ENCODE peak calls at places on chromosomes 1 and 21, in eight cellular contexts. H, A, B, L, P, Y, S and D are unnamed samples.

GRCh38 chr21:44890338-44890931 is 16.9 kb upstream of the PTTG1IP start:
- ATAC-seq in Y (no peak), P (no peak), H (no peak), A (no peak), S (no peak), B (no peak), L (no peak), D (no peak)

GRCh38 chr1:200558866-200559459 is 61.6 kb downstream of the KIF14 start:
- ATAC-seq in A (no peak), B (peak; percentile 64), Y (no peak), L (no peak), P (peak; percentile 83), H (no peak), S (no peak), D (no peak)

GRCh38 chr1:15577691-15578090 is 7.2 kb downstream of the AGMAT start:
- ATAC-seq in L (no peak), Y (no peak), S (no peak), H (no peak), B (no peak), A (no peak), P (peak; percentile 52), D (no peak)

GRCh38 chr21:18498428-18498827 is 94.8 kb upstream of the TMPRSS15 start:
- ATAC-seq in S (no peak), A (no peak), P (no peak), B (no peak), Y (no peak), L (no peak), H (no peak), D (no peak)

GRCh38 chr1:86503477-86504129 is 34.9 kb downstream of the CLCA1 start:
- ATAC-seq in H (no peak), P (no peak), A (peak; percentile 64), S (no peak), B (peak; percentile 17), Y (peak; percentile 25), L (peak; percentile 80), D (no peak)

GRCh38 chr1:206839857-206840256 is 25.6 kb upstream of the IL20 start:
- ATAC-seq in A (no peak), H (no peak), L (no peak), Y (peak; percentile 63), B (no peak), S (no peak), P (no peak), D (no peak)

GRCh38 chr21:33578959-33579542 is 9.4 kb downstream of the DONSON start:
- ATAC-seq in L (no peak), B (peak; percentile 21), Y (no peak), A (no peak), S (no peak), P (peak; percentile 49), H (no peak), D (no peak)

GRCh38 chr1:84963021-84963420 is 33.9 kb downstream of the MCOLN2 start:
- ATAC-seq in Y (no peak), P (no peak), A (no peak), L (no peak), S (no peak), B (no peak), H (no peak), D (no peak)

GRCh38 chr1:201540846-201541735 is 2.2 kb downstream of the NAV1 start:
- ATAC-seq in H (no peak), B (no peak), A (no peak), P (no peak), L (no peak), S (no peak), Y (no peak), D (no peak)

GRCh38 chr1:45542591-45542990 is 8.0 kb upstream of the AKR1A1 start:
- ATAC-seq in Y (peak; percentile 72), L (no peak), A (peak; percentile 62), P (no peak), H (peak; percentile 73), S (no peak), B (no peak), D (no peak)

GRCh38 chr1:6126521-6127067 is 53.5 kb downstream of the CHD5 start:
- ATAC-seq in P (no peak), A (no peak), L (no peak), B (no peak), Y (no peak), H (no peak), S (no peak), D (no peak)

GRCh38 chr1:78141522-78142231 is 95.9 kb downstream of the GIPC2 start:
- ATAC-seq in P (no peak), A (no peak), Y (no peak), S (no peak), H (no peak), L (no peak), B (peak; percentile 37), D (no peak)

GRCh38 chr1:66750578-66750977 is 1.7 kb upstream of the DYNLT5 start:
- ATAC-seq in H (no peak), P (no peak), S (no peak), L (no peak), B (no peak), A (no peak), Y (no peak), D (no peak)

GRCh38 chr1:70041317-70042045 is 163.9 kb downstream of the LRRC40 start:
- ATAC-seq in Y (no peak), P (no peak), L (no peak), B (no peak), S (no peak), A (no peak), H (no peak), D (no peak)

DNA sequence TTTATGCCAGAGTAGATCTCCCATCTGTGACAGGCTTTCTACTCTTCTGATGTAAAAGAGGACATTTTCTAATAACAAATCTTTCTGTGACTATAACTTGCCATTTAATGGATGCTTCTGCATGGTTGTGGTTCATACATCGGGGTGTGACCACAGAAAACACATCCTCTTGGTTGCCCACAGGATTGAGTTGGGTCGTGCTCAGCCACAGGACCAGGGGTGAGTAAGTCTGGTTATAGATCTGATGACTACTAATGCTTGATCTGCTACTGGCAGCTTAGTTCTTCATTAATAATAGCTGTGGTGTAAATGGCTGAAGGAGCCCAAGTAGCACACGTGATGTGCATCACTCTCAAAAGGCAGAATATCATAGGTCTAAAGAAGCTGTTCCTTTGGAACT is 328.2 kb downstream of the RWDD3 start:
- ATAC-seq in S (no peak), L (no peak), P (no peak), B (no peak), Y (no peak), H (no peak), A (no peak), D (no peak)
- H3K27ac ChIP-seq in S (no peak overlapping the region), L (no peak overlapping the region), P (no peak overlapping the region), B (no peak overlapping the region), Y (no peak overlapping the region), H (no peak overlapping the region), A (no peak overlapping the region), D (no peak overlapping the region)

GRCh38 chr1:28887418-28887834 is 26.9 kb upstream of the EPB41 start:
- ATAC-seq in A (peak; percentile 14), P (peak; percentile 33), S (peak; percentile 40), L (peak; percentile 25), H (peak; percentile 29), Y (peak; percentile 47), B (peak; percentile 40), D (peak; percentile 18)

GRCh38 chr1:28885472-28885877 is 28.9 kb upstream of the EPB41 start:
- ATAC-seq in A (no peak), S (no peak), B (no peak), H (no peak), Y (no peak), L (no peak), P (no peak), D (no peak)

GRCh38 chr1:28887835-28888682 is 26.3 kb upstream of the EPB41 start:
- ATAC-seq in Y (peak; percentile 15), S (no peak), B (no peak), P (no peak), A (peak; percentile 44), H (no peak), L (peak; percentile 55), D (no peak)

GRCh38 chr1:28885982-28886730 is 28.2 kb upstream of the EPB41 start:
- ATAC-seq in A (no peak), L (no peak), P (no peak), S (no peak), Y (no peak), B (no peak), H (no peak), D (no peak)

DNA sequence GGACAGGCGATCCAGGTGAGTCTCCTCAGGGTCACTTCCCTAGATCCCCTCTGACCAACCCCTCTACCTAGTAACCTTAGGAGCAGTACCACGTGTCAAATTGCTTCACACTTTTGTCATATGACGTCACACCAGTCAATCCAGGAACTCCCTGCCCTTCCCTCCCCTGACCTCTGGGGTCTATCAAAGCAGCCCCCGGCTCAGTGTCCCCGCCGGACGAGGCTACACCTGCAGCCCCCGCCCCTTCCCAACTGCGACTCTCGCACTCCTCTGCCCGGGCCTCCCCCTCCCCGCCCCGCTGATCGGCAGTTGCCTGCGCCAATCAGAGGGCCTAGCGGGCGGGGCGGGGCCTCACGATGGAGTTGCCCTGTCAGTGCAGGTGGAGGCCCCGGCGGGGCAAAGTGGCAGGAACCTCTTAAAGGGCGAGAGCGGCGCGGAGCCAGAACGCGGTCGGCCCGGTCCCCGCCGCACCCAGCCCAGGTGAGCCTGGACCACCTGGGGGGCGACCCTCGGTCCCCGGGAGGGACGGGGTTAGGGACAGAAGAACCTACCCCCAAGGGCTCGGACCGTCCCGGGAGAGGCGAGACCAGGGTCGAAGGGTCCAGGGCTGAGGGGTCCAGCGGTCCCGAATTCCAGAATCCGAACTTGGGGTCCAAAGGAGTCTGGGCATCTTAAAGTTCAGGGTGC is 27.5 kb upstream of the EPB41 start:
- ATAC-seq in Y (peak; percentile 88), H (peak; percentile 83), B (peak; percentile 84), P (peak; percentile 82), S (peak; percentile 89), L (peak; percentile 84), A (peak; percentile 85), D (peak; percentile 84)
- H3K27ac ChIP-seq in Y (peak overlapping the region; percentile 85), H (peak overlapping the region; percentile 72), B (peak overlapping the region; percentile 68), P (no peak overlapping the region), S (no peak overlapping the region), L (peak overlapping the region; percentile 87), A (peak overlapping the region; percentile 21), D (peak overlapping the region; percentile 57)

GRCh38 chr1:35592991-35593769 is 20.1 kb downstream of the TFAP2E start:
- ATAC-seq in P (no peak), H (no peak), B (no peak), Y (peak; percentile 10), L (no peak), S (no peak), A (no peak), D (no peak)
- H3K27ac ChIP-seq in P (no peak overlapping the region), H (no peak overlapping the region), B (no peak overlapping the region), Y (no peak overlapping the region), L (no peak overlapping the region), S (no peak overlapping the region), A (no peak overlapping the region), D (no peak overlapping the region)

DNA sequence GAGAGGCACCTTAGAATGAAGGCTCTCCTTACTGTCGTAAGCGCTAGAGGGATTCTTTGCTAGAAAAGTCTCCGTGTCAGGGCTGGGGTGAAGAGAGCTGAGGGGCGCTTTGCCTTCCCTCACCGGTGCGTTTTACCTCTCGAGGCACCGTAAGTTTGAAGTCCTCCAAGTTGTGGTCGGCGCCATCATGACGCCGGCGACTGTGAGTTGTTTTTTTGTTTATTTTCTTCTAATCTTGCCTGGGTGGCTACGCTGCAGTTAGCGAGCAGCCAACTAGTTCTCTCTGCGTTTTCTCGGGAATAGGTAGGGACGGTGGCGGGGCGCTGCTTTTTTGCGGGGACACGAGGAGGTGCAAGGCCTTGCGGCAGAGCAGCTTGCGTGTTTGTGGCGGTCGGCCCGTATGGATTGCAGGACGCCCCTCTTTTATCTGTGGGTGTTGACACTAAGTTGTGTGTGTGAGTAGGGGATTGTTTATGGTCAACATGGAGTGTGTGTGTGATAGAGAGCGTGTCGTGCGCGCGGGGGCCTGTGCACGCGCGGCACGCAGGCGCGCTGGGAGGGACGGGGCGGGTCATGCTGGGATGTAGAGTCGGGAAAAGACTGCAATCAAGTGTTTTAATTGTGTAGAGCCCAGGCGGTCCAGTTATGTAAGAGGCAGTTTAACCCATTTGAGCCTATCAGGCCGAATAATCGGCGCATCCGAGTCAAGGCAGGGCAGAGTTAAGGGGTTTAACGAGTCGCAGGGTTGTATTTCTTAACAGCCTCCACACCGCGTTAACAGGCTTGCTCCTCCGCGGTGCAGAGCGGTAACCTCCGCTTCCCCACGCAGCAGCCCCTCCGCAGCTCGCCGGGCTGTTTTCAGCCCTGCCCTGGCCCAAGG is 1.1 kb upstream of the NEGR1 start:
- ATAC-seq in P (peak; percentile 81), A (peak; percentile 94), L (peak; percentile 95), H (peak; percentile 66), S (peak; percentile 93), Y (peak; percentile 89), B (peak; percentile 16), D (peak; percentile 66)
- H3K27ac ChIP-seq in P (peak overlapping the region; percentile 86), A (peak overlapping the region; percentile 84), L (peak overlapping the region; percentile 94), H (peak overlapping the region; percentile 71), S (peak overlapping the region; percentile 87), Y (peak overlapping the region; percentile 77), B (no peak overlapping the region), D (peak overlapping the region; percentile 76)